ENCODE peak calls at places on chromosomes 2 and 18, in five cellular contexts. One of them, this sample, is unnamed.

GRCh38 chr2:196601430-196602306 is 37.8 kb upstream of the CCDC150 start:
- DNase-seq in breast epithelium: no peak
- DNase-seq in ascending aorta: peak; percentile 61
- DNase-seq in fibroblast of lung: peak; percentile 89
- DNase-seq in naive thymus-derived CD4-positive, alpha-beta T cell: no peak
- DNase-seq in this sample: no peak

GRCh38 chr2:182650704-182651103 is 65.4 kb upstream of the DNAJC10 start:
- DNase-seq in breast epithelium: no peak
- DNase-seq in ascending aorta: no peak
- DNase-seq in fibroblast of lung: peak; percentile 83
- DNase-seq in naive thymus-derived CD4-positive, alpha-beta T cell: no peak
- DNase-seq in this sample: no peak

GRCh38 chr2:40095003-40095402 is 315.9 kb upstream of the THUMPD2 start:
- DNase-seq in breast epithelium: no peak
- DNase-seq in ascending aorta: no peak
- DNase-seq in fibroblast of lung: peak; percentile 82
- DNase-seq in naive thymus-derived CD4-positive, alpha-beta T cell: no peak
- DNase-seq in this sample: no peak

GRCh38 chr2:136136921-136137320 is 19.0 kb upstream of the CXCR4 start:
- DNase-seq in breast epithelium: no peak
- DNase-seq in ascending aorta: no peak
- DNase-seq in fibroblast of lung: no peak
- DNase-seq in naive thymus-derived CD4-positive, alpha-beta T cell: no peak
- DNase-seq in this sample: no peak

GRCh38 chr18:46591821-46592391 is 65.1 kb downstream of the LOXHD1 start:
- DNase-seq in breast epithelium: no peak
- DNase-seq in ascending aorta: no peak
- DNase-seq in fibroblast of lung: no peak
- DNase-seq in naive thymus-derived CD4-positive, alpha-beta T cell: no peak
- DNase-seq in this sample: no peak

GRCh38 chr2:240326246-240326645 is 109.2 kb upstream of the GPC1 start:
- DNase-seq in breast epithelium: no peak
- DNase-seq in ascending aorta: no peak
- DNase-seq in fibroblast of lung: no peak
- DNase-seq in naive thymus-derived CD4-positive, alpha-beta T cell: no peak
- DNase-seq in this sample: no peak

GRCh38 chr18:79863946-79864725 is 66.4 kb downstream of the KCNG2 start:
- DNase-seq in breast epithelium: no peak
- DNase-seq in ascending aorta: no peak
- DNase-seq in fibroblast of lung: no peak
- DNase-seq in naive thymus-derived CD4-positive, alpha-beta T cell: no peak
- DNase-seq in this sample: no peak

GRCh38 chr2:138275881-138276280 is 225.7 kb upstream of the SPOPL start:
- DNase-seq in breast epithelium: no peak
- DNase-seq in ascending aorta: no peak
- DNase-seq in fibroblast of lung: peak; percentile 26
- DNase-seq in naive thymus-derived CD4-positive, alpha-beta T cell: no peak
- DNase-seq in this sample: no peak

GRCh38 chr2:219018286-219018685 is 23.0 kb downstream of the CFAP65 start:
- DNase-seq in breast epithelium: no peak
- DNase-seq in ascending aorta: no peak
- DNase-seq in fibroblast of lung: no peak
- DNase-seq in naive thymus-derived CD4-positive, alpha-beta T cell: no peak
- DNase-seq in this sample: no peak

GRCh38 chr2:95275151-95275515 is 884 bp downstream of the PROM2 start:
- DNase-seq in breast epithelium: peak; percentile 33
- DNase-seq in ascending aorta: no peak
- DNase-seq in fibroblast of lung: no peak
- DNase-seq in naive thymus-derived CD4-positive, alpha-beta T cell: no peak
- DNase-seq in this sample: no peak

GRCh38 chr2:160377204-160377995 is 116.2 kb downstream of the RBMS1 start:
- DNase-seq in breast epithelium: no peak
- DNase-seq in ascending aorta: no peak
- DNase-seq in fibroblast of lung: peak; percentile 50
- DNase-seq in naive thymus-derived CD4-positive, alpha-beta T cell: no peak
- DNase-seq in this sample: no peak

GRCh38 chr2:84881581-84882414 is 914 bp upstream of the TRABD2A start:
- DNase-seq in breast epithelium: peak; percentile 78
- DNase-seq in ascending aorta: peak; percentile 22
- DNase-seq in fibroblast of lung: peak; percentile 87
- DNase-seq in naive thymus-derived CD4-positive, alpha-beta T cell: peak; percentile 80
- DNase-seq in this sample: no peak

DNA sequence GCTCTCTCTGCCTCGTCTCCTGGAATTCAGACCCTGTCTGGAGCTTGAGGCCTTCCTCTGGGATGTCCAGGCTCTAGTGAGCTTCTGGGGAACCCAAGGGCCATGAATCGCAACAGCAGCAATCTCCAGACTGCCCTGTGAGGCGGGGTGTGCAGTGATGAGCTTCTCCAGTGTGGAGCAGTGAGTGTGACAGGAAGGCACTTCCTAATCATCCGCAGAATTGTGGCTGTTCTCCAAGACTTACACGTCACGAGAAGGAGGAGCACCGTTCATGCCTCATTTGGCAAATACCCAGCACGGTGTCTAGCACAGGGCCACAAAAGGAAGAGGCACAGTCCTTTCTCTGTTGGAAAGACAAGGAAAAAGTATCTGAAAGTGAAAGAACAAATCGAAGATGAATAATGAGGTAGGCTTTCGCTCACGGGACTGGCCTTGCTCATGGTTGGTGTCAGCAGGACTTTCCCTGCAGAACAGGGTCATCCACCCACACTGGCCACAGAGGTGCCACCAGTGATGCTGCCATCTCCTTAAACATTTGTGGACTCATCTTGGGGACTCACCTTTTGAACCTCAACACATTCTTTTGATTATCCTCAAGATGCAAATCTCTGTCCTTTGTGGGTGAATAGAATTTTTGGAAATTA is 125.1 kb upstream of the HAAO start:
- DNase-seq in breast epithelium: no peak
- DNase-seq in ascending aorta: no peak
- DNase-seq in fibroblast of lung: peak; percentile 91
- DNase-seq in naive thymus-derived CD4-positive, alpha-beta T cell: no peak
- DNase-seq in this sample: no peak
- H3K27ac ChIP-seq in breast epithelium: peak overlapping the region; percentile 77
- H3K27ac ChIP-seq in ascending aorta: no peak overlapping the region
- H3K27ac ChIP-seq in fibroblast of lung: peak overlapping the region; percentile 21
- H3K27ac ChIP-seq in naive thymus-derived CD4-positive, alpha-beta T cell: no peak overlapping the region
- H3K27ac ChIP-seq in this sample: no peak overlapping the region

GRCh38 chr2:15631883-15632282 is 40.2 kb downstream of the DDX1 start:
- DNase-seq in breast epithelium: no peak
- DNase-seq in ascending aorta: no peak
- DNase-seq in fibroblast of lung: no peak
- DNase-seq in naive thymus-derived CD4-positive, alpha-beta T cell: no peak
- DNase-seq in this sample: no peak
- H3K27ac ChIP-seq in breast epithelium: no peak overlapping the region
- H3K27ac ChIP-seq in ascending aorta: no peak overlapping the region
- H3K27ac ChIP-seq in fibroblast of lung: no peak overlapping the region
- H3K27ac ChIP-seq in naive thymus-derived CD4-positive, alpha-beta T cell: no peak overlapping the region
- H3K27ac ChIP-seq in this sample: no peak overlapping the region

DNA sequence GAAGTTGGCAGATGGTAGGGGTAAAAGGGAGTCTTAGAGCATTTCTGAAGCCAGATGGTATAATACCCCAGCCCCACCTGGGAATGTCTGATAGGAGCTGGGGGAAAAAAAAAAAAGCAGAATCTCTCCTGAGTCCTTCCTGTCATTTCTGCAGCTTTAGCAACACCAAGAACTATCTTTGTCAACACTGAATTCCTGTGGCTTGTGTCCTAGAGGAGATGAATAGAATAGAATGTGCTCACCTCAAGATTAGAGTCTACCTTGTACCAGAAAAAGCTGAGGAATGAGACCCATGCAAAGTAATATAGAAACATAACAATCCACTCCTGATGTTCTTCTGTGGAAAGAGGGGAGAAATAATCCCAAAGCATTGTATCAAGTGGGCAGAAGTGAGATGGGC is 102.0 kb downstream of the XRCC5 start:
- DNase-seq in breast epithelium: no peak
- DNase-seq in ascending aorta: no peak
- DNase-seq in fibroblast of lung: no peak
- DNase-seq in naive thymus-derived CD4-positive, alpha-beta T cell: no peak
- DNase-seq in this sample: no peak
- H3K27ac ChIP-seq in breast epithelium: peak overlapping the region; percentile 49
- H3K27ac ChIP-seq in ascending aorta: no peak overlapping the region
- H3K27ac ChIP-seq in fibroblast of lung: no peak overlapping the region
- H3K27ac ChIP-seq in naive thymus-derived CD4-positive, alpha-beta T cell: peak overlapping the region; percentile 48
- H3K27ac ChIP-seq in this sample: peak overlapping the region; percentile 27

GRCh38 chr2:72291059-72291458 is 143.4 kb upstream of the CYP26B1 start:
- DNase-seq in breast epithelium: no peak
- DNase-seq in ascending aorta: no peak
- DNase-seq in fibroblast of lung: peak; percentile 22
- DNase-seq in naive thymus-derived CD4-positive, alpha-beta T cell: no peak
- DNase-seq in this sample: no peak

GRCh38 chr2:72293620-72294019 is 146.0 kb upstream of the CYP26B1 start:
- DNase-seq in breast epithelium: no peak
- DNase-seq in ascending aorta: no peak
- DNase-seq in fibroblast of lung: peak; percentile 65
- DNase-seq in naive thymus-derived CD4-positive, alpha-beta T cell: no peak
- DNase-seq in this sample: no peak

GRCh38 chr2:72292433-72292832 is 144.8 kb upstream of the CYP26B1 start:
- DNase-seq in breast epithelium: no peak
- DNase-seq in ascending aorta: no peak
- DNase-seq in fibroblast of lung: no peak
- DNase-seq in naive thymus-derived CD4-positive, alpha-beta T cell: no peak
- DNase-seq in this sample: no peak

GRCh38 chr2:72289736-72290135 is 142.1 kb upstream of the CYP26B1 start:
- DNase-seq in breast epithelium: no peak
- DNase-seq in ascending aorta: no peak
- DNase-seq in fibroblast of lung: no peak
- DNase-seq in naive thymus-derived CD4-positive, alpha-beta T cell: no peak
- DNase-seq in this sample: no peak

DNA sequence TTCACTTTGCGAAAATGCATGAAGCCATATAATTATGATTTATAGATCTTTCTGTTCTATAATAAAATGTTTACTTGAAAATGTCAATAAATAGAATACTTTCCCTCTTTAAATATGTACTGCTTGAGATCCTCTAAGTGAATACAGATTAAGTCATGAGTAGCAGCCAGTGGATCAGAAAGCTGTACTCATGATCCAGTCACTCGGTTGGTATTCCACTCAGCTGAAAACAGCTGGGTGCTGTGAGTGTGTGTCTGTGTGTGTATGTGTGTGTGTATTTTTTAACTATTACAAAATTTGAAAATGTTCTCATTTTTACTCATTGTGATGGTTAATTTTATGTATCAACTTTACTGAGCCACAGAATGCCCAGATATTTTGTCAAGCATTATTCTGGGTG is 141.6 kb upstream of the CYP26B1 start:
- DNase-seq in breast epithelium: no peak
- DNase-seq in ascending aorta: no peak
- DNase-seq in fibroblast of lung: peak; percentile 33
- DNase-seq in naive thymus-derived CD4-positive, alpha-beta T cell: no peak
- DNase-seq in this sample: no peak
- H3K27ac ChIP-seq in breast epithelium: no peak overlapping the region
- H3K27ac ChIP-seq in ascending aorta: no peak overlapping the region
- H3K27ac ChIP-seq in fibroblast of lung: no peak overlapping the region
- H3K27ac ChIP-seq in naive thymus-derived CD4-positive, alpha-beta T cell: no peak overlapping the region
- H3K27ac ChIP-seq in this sample: no peak overlapping the region

GRCh38 chr2:127172306-127172705 is 47.8 kb downstream of the CYP27C1 start:
- DNase-seq in breast epithelium: no peak
- DNase-seq in ascending aorta: no peak
- DNase-seq in fibroblast of lung: no peak
- DNase-seq in naive thymus-derived CD4-positive, alpha-beta T cell: no peak
- DNase-seq in this sample: no peak

GRCh38 chr2:127175406-127175805 is 44.7 kb downstream of the CYP27C1 start:
- DNase-seq in breast epithelium: no peak
- DNase-seq in ascending aorta: no peak
- DNase-seq in fibroblast of lung: no peak
- DNase-seq in naive thymus-derived CD4-positive, alpha-beta T cell: no peak
- DNase-seq in this sample: no peak

GRCh38 chr2:127174977-127175376 is 45.1 kb downstream of the CYP27C1 start:
- DNase-seq in breast epithelium: no peak
- DNase-seq in ascending aorta: no peak
- DNase-seq in fibroblast of lung: peak; percentile 30
- DNase-seq in naive thymus-derived CD4-positive, alpha-beta T cell: no peak
- DNase-seq in this sample: no peak

GRCh38 chr2:127174176-127174575 is 45.9 kb downstream of the CYP27C1 start:
- DNase-seq in breast epithelium: no peak
- DNase-seq in ascending aorta: no peak
- DNase-seq in fibroblast of lung: peak; percentile 61
- DNase-seq in naive thymus-derived CD4-positive, alpha-beta T cell: no peak
- DNase-seq in this sample: no peak

DNA sequence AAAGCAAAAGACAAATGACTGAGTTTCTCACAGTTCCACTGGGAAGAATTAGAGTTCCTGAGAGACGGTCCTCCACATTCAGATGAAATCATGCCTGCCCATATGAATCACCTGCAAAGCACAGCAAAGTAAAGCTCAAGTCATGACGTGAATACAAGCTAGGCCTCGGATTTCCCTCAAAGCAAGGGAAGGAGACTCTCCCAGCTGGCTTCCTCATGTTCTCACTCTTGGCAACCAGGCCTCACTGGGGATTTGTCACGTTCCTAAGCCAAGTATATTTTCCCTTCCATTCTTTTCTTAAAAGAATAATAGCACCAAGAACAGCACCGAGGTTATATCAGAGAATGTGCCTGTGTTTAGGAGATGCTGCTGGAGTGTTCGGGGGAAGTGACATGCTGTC is 47.0 kb downstream of the CYP27C1 start:
- DNase-seq in breast epithelium: no peak
- DNase-seq in ascending aorta: no peak
- DNase-seq in fibroblast of lung: peak; percentile 92
- DNase-seq in naive thymus-derived CD4-positive, alpha-beta T cell: no peak
- DNase-seq in this sample: no peak
- H3K27ac ChIP-seq in breast epithelium: peak overlapping the region; percentile 38
- H3K27ac ChIP-seq in ascending aorta: no peak overlapping the region
- H3K27ac ChIP-seq in fibroblast of lung: no peak overlapping the region
- H3K27ac ChIP-seq in naive thymus-derived CD4-positive, alpha-beta T cell: no peak overlapping the region
- H3K27ac ChIP-seq in this sample: no peak overlapping the region

DNA sequence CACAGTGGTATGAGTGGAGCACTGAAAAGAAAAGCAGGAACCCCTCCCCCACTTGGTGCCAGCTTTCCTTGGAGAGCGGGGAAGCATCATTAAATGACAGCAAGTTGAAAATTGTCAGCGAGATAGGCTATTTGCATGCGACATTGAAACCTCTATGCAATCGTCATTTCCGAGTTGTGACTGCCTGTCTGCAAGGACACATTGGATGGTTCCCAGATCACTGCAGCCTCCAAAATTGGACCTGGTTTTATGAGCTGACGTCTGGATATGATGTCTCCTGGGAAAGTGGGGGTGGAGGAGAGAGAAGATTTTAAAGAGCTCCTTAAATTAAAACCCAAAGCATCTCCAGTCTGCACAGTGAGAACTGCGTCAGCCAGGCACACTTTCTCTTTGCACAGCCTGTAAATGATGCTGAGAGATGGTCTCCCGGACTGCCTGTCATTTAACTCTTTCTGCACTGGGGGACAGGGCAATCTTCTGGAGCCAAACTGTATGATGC is 57.8 kb upstream of the KIF5C start:
- DNase-seq in breast epithelium: no peak
- DNase-seq in ascending aorta: no peak
- DNase-seq in fibroblast of lung: peak; percentile 2
- DNase-seq in naive thymus-derived CD4-positive, alpha-beta T cell: no peak
- DNase-seq in this sample: peak; percentile 20
- H3K27ac ChIP-seq in breast epithelium: no peak overlapping the region
- H3K27ac ChIP-seq in ascending aorta: no peak overlapping the region
- H3K27ac ChIP-seq in fibroblast of lung: no peak overlapping the region
- H3K27ac ChIP-seq in naive thymus-derived CD4-positive, alpha-beta T cell: no peak overlapping the region
- H3K27ac ChIP-seq in this sample: peak overlapping the region; percentile 36

GRCh38 chr2:180990337-180990736 is 9.9 kb downstream of the UBE2E3 start:
- DNase-seq in breast epithelium: no peak
- DNase-seq in ascending aorta: no peak
- DNase-seq in fibroblast of lung: no peak
- DNase-seq in naive thymus-derived CD4-positive, alpha-beta T cell: no peak
- DNase-seq in this sample: no peak
- H3K27ac ChIP-seq in breast epithelium: no peak overlapping the region
- H3K27ac ChIP-seq in ascending aorta: no peak overlapping the region
- H3K27ac ChIP-seq in fibroblast of lung: no peak overlapping the region
- H3K27ac ChIP-seq in naive thymus-derived CD4-positive, alpha-beta T cell: no peak overlapping the region
- H3K27ac ChIP-seq in this sample: no peak overlapping the region